ENCODE peak calls at places on chromosome 5, in four cellular contexts. B, I, S and H are unnamed samples.

GRCh38 chr5:124742983-124743533 is 3.4 kb downstream of the ZNF608 start:
- DNase-seq in B (no peak), I (no peak), S (no peak), H (peak; percentile 84)

GRCh38 chr5:142976861-142977260 is 206.7 kb downstream of the ARHGAP26 start:
- DNase-seq in B (no peak), I (no peak), S (no peak), H (peak; percentile 58)

GRCh38 chr5:26009742-26010141 is 1028.6 kb downstream of the CDH9 start:
- DNase-seq in B (no peak), I (no peak), S (no peak), H (no peak)

GRCh38 chr5:124341066-124341943 is 405.1 kb downstream of the ZNF608 start:
- DNase-seq in B (no peak), I (no peak), S (no peak), H (no peak)

GRCh38 chr5:96381526-96381925 is 51.5 kb downstream of the PCSK1 start:
- DNase-seq in B (no peak), I (no peak), S (no peak), H (no peak)

GRCh38 chr5:33583332-33583731 is 142.6 kb downstream of the TARS1 start:
- DNase-seq in B (no peak), I (no peak), S (no peak), H (no peak)

GRCh38 chr5:35461530-35461929 is 156.1 kb upstream of the SPEF2 start:
- DNase-seq in B (no peak), I (no peak), S (no peak), H (no peak)

GRCh38 chr5:151200913-151201445 is 22.9 kb downstream of the CCDC69 start:
- DNase-seq in B (no peak), I (no peak), S (no peak), H (peak; percentile 15)

GRCh38 chr5:76174101-76174500 is 90.9 kb downstream of the SV2C start:
- DNase-seq in B (no peak), I (no peak), S (no peak), H (no peak)

GRCh38 chr5:10601246-10602030 is 37.6 kb downstream of the ANKRD33B start:
- DNase-seq in B (peak; percentile 75), I (no peak), S (peak; percentile 96), H (peak; percentile 99)

GRCh38 chr5:37495668-37496067 is 116.5 kb downstream of the WDR70 start:
- DNase-seq in B (peak; percentile 46), I (no peak), S (no peak), H (no peak)

GRCh38 chr5:31479706-31480105 is 52.2 kb downstream of the DROSHA start:
- DNase-seq in B (no peak), I (no peak), S (no peak), H (no peak)

GRCh38 chr5:91101777-91102379 is 281.2 kb downstream of the ARRDC3 start:
- DNase-seq in B (peak; percentile 68), I (no peak), S (peak; percentile 27), H (peak; percentile 67)

GRCh38 chr5:169157064-169157463 is 143.9 kb downstream of the SLIT3 start:
- DNase-seq in B (no peak), I (no peak), S (no peak), H (no peak)

GRCh38 chr5:135543151-135543818 is 7.5 kb upstream of the NEUROG1 start:
- DNase-seq in B (no peak), I (no peak), S (no peak), H (no peak)

GRCh38 chr5:67301285-67301904 is 104.8 kb upstream of the CD180 start:
- DNase-seq in B (peak; percentile 93), I (no peak), S (no peak), H (peak; percentile 55)

GRCh38 chr5:3394046-3394597 is 201.5 kb upstream of the IRX1 start:
- DNase-seq in B (no peak), I (no peak), S (no peak), H (no peak)

GRCh38 chr5:59133801-59134261 is 551.0 kb downstream of the RAB3C start:
- DNase-seq in B (peak; percentile 77), I (no peak), S (peak; percentile 65), H (peak; percentile 43)

GRCh38 chr5:126070481-126070880 is 352.7 kb upstream of the GRAMD2B start:
- DNase-seq in B (no peak), I (no peak), S (no peak), H (no peak)

GRCh38 chr5:20353481-20353880 is 365.5 kb upstream of the CDH18 start:
- DNase-seq in B (no peak), I (no peak), S (no peak), H (no peak)

GRCh38 chr5:133635051-133635450 is 22.7 kb upstream of the FSTL4 start:
- DNase-seq in B (peak; percentile 2), I (no peak), S (peak; percentile 8), H (no peak)

GRCh38 chr5:39580702-39581498 is 156.1 kb upstream of the DAB2 start:
- DNase-seq in B (peak; percentile 67), I (no peak), S (peak; percentile 50), H (peak; percentile 62)

GRCh38 chr5:13536921-13537320 is 407.6 kb downstream of the DNAH5 start:
- DNase-seq in B (peak; percentile 36), I (no peak), S (no peak), H (no peak)

GRCh38 chr5:65262590-65263189 is 219.0 kb downstream of the ADAMTS6 start:
- DNase-seq in B (peak; percentile 69), I (no peak), S (peak; percentile 58), H (peak; percentile 37)

GRCh38 chr5:133926960-133927615 is 41.3 kb downstream of the C5orf15 start:
- DNase-seq in B (no peak), I (no peak), S (no peak), H (no peak)